ENCODE peak calls at places on chromosomes 12 and 14, in six cellular contexts. M is Kasumi-1, L is occipital lobe, F is left colon, U is NCI-H1092, V is EL. C is an unnamed sample.

GRCh38 chr12:120230326-120230973 is 29.5 kb upstream of the RPLP0 start:
- DNase-seq in M (peak), L (no peak), F (no peak), U (no peak), V (peak), C (no peak)

GRCh38 chr12:46445093-46445492 is 72.5 kb upstream of the SLC38A2 start:
- DNase-seq in M (no peak), L (no peak), F (no peak), U (no peak), V (no peak), C (no peak)

GRCh38 chr12:14961466-14962155 is at the start of gene ARHGDIB:
- DNase-seq in M (peak), L (no peak), F (peak), U (no peak), V (peak), C (peak)

GRCh38 chr14:100762089-100762515 is 35.4 kb downstream of the DLK1 start:
- DNase-seq in M (no peak), L (no peak), F (no peak), U (no peak), V (peak), C (peak)

GRCh38 chr14:95817271-95817670 is 59.4 kb upstream of the TUNAR start:
- DNase-seq in M (no peak), L (no peak), F (no peak), U (no peak), V (no peak), C (no peak)

GRCh38 chr12:63978519-63978918 is 134.0 kb downstream of the SRGAP1 start:
- DNase-seq in M (no peak), L (no peak), F (no peak), U (no peak), V (peak), C (no peak)

GRCh38 chr14:73295198-73295796 is 58.0 kb downstream of the PAPLN start:
- DNase-seq in M (peak), L (no peak), F (no peak), U (peak), V (peak), C (peak)

GRCh38 chr14:54209501-54210231 is 187.1 kb upstream of the CDKN3 start:
- DNase-seq in M (no peak), L (no peak), F (no peak), U (no peak), V (peak), C (no peak)

GRCh38 chr12:31922341-31923062 is 36.7 kb upstream of the RESF1 start:
- DNase-seq in M (peak), L (no peak), F (no peak), U (no peak), V (peak), C (peak)

GRCh38 chr12:78002878-78003277 is 172.2 kb downstream of the NAV3 start:
- DNase-seq in M (peak), L (no peak), F (no peak), U (no peak), V (no peak), C (no peak)

GRCh38 chr12:29562167-29562776 is 64.8 kb upstream of the OVCH1 start:
- DNase-seq in M (no peak), L (no peak), F (no peak), U (no peak), V (peak), C (no peak)

GRCh38 chr12:111462134-111462821 is 56.6 kb downstream of the SH2B3 start:
- DNase-seq in M (peak), L (no peak), F (no peak), U (no peak), V (peak), C (peak)

GRCh38 chr12:46830731-46831334 is 5.0 kb upstream of the SLC38A4 start:
- DNase-seq in M (no peak), L (no peak), F (peak), U (no peak), V (peak), C (no peak)

GRCh38 chr14:79136437-79137430 is 966.6 kb downstream of the NRXN3 start:
- DNase-seq in M (no peak), L (no peak), F (no peak), U (no peak), V (no peak), C (no peak)

GRCh38 chr14:32397871-32398640 is 69.0 kb downstream of the AKAP6 start:
- DNase-seq in M (no peak), L (no peak), F (no peak), U (no peak), V (peak), C (no peak)

GRCh38 chr12:3313066-3313465 is 177.9 kb upstream of the PRMT8 start:
- DNase-seq in M (no peak), L (peak), F (no peak), U (no peak), V (peak), C (no peak)

GRCh38 chr14:68886109-68886434 is 93.0 kb downstream of the ACTN1 start:
- DNase-seq in M (no peak), L (no peak), F (no peak), U (no peak), V (no peak), C (no peak)

GRCh38 chr14:64196026-64196425 is 98.1 kb downstream of the ESR2 start:
- DNase-seq in M (no peak), L (no peak), F (no peak), U (no peak), V (no peak), C (no peak)

GRCh38 chr12:28191690-28192089 is 1.4 kb downstream of the CCDC91 start:
- DNase-seq in M (no peak), L (no peak), F (no peak), U (no peak), V (no peak), C (peak)

GRCh38 chr12:7130791-7131501 is 775 bp downstream of the CLSTN3 start:
- DNase-seq in M (no peak), L (no peak), F (peak), U (no peak), V (peak), C (peak)

GRCh38 chr12:18811268-18811667 is 73.3 kb downstream of the CAPZA3 start:
- DNase-seq in M (peak), L (no peak), F (no peak), U (no peak), V (no peak), C (no peak)